ENCODE peak calls at places on chromosomes 12 and 14, in six cellular contexts. R is cardiac muscle cell; H is MG63; Q is CD4-positive, alpha-beta T cell; Y is MM.1S; J is kidney. C is an unnamed sample.

GRCh38 chr12:116133609-116134214 is 143.8 kb downstream of the MED13L start:
- DNase-seq in R (no peak), H (no peak), Q (no peak), Y (no peak), J (no peak), C (no peak)

GRCh38 chr12:9066183-9066623 is 49.5 kb downstream of the A2M start:
- DNase-seq in R (no peak), H (no peak), Q (no peak), Y (no peak), J (peak; percentile 72), C (no peak)

GRCh38 chr12:113211160-113211559 is 10.1 kb upstream of the TPCN1 start:
- DNase-seq in R (no peak), H (no peak), Q (no peak), Y (no peak), J (peak; percentile 2), C (no peak)

GRCh38 chr12:59839514-59839913 is 243.7 kb downstream of the SLC16A7 start:
- DNase-seq in R (no peak), H (no peak), Q (no peak), Y (no peak), J (no peak), C (no peak)

GRCh38 chr12:93541578-93542217 is 30.8 kb upstream of the SOCS2 start:
- DNase-seq in R (no peak), H (no peak), Q (no peak), Y (no peak), J (no peak), C (no peak)

GRCh38 chr14:103510311-103511021 is 12.2 kb downstream of the CKB start:
- DNase-seq in R (no peak), H (no peak), Q (no peak), Y (no peak), J (no peak), C (no peak)

GRCh38 chr12:68976304-68976915 is 43.4 kb upstream of the CPM start:
- DNase-seq in R (no peak), H (no peak), Q (no peak), Y (no peak), J (no peak), C (no peak)

GRCh38 chr12:6323995-6324711 is 13.7 kb downstream of the PLEKHG6 start:
- DNase-seq in R (no peak), H (no peak), Q (no peak), Y (no peak), J (no peak), C (no peak)

GRCh38 chr14:94129758-94130414 is 482 bp upstream of the IFI27L2 start:
- DNase-seq in R (peak; percentile 65), H (peak; percentile 34), Q (no peak), Y (peak; percentile 17), J (no peak), C (peak; percentile 17)

DNA sequence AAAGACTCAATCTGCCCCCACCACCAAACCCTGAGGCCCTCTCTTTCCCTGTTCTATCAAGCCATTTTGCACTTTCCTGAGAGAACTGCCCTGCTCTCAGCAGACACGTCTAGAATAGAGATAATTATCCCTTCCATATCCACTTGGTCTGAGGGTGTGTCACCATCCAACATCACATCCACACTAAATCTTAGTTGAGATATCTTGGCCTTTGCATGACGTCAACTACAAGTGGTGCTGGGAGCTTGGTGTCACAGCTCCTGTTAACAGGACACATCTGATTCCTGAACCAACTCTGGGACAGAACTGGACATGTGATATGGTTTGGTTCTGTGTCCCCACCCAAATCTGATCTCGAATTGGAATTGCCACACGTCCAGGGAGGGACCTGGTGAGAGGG is 1109.2 kb downstream of the TMEM121 start:
- DNase-seq in R (no peak), H (no peak), Q (no peak), Y (no peak), J (no peak), C (no peak)
- H3K9me3 ChIP-seq in R (no peaks in the 10 kb centered on the region), H (no peaks in the 10 kb centered on the region), Q (no peaks in the 10 kb centered on the region), Y (no peaks in the 10 kb centered on the region), J (no peaks in the 10 kb centered on the region), C (no peaks in the 10 kb centered on the region)

GRCh38 chr14:105873870-105874512 is 347.6 kb downstream of the TMEM121 start:
- DNase-seq in R (no peak), H (no peak), Q (no peak), Y (no peak), J (no peak), C (no peak)
- H3K9me3 ChIP-seq in R (no peaks in the 10 kb centered on the region), H (no peaks in the 10 kb centered on the region), Q (no peaks in the 10 kb centered on the region), Y (no peaks in the 10 kb centered on the region), J (no peaks in the 10 kb centered on the region), C (no peaks in the 10 kb centered on the region)

GRCh38 chr14:31269599-31270195 is 62.1 kb upstream of the HECTD1 start:
- DNase-seq in R (no peak), H (no peak), Q (no peak), Y (no peak), J (no peak), C (no peak)
- H3K9me3 ChIP-seq in R (peaks cover 7% of the 10 kb centered on the region), H (no peaks in the 10 kb centered on the region), Q (peaks cover 4% of the 10 kb centered on the region), Y (no peaks in the 10 kb centered on the region), J (peaks cover 9% of the 10 kb centered on the region), C (no peaks in the 10 kb centered on the region)

GRCh38 chr12:34188974-34189373 is 166.7 kb downstream of the ALG10 start:
- DNase-seq in R (no peak), H (no peak), Q (no peak), Y (no peak), J (no peak), C (no peak)
- H3K9me3 ChIP-seq in R (no peaks in the 10 kb centered on the region), H (no peaks in the 10 kb centered on the region), Q (no peaks in the 10 kb centered on the region), Y (no peaks in the 10 kb centered on the region), J (no peaks in the 10 kb centered on the region), C (no peaks in the 10 kb centered on the region)

GRCh38 chr14:27181304-27181703 is 583.5 kb upstream of the NOVA1 start:
- DNase-seq in R (no peak), H (no peak), Q (no peak), Y (no peak), J (no peak), C (no peak)

DNA sequence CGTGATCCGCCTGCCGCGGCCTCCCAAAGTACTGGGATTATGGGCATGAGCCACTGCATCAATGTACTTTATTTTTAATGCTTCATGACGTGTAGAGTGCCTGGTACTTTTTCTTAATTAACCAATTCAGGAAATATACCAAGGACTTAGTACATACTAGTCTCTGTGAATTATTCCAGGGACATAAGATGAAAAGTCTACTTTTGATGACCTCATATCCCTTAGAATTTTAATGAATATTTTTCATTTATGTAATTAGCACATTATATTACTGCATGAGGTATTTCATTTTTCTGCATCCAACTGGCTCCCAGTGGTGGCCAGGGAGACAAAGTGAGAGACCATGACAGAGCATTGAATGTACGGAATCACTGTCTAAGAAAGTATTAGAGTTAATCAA is 577.7 kb upstream of the NOVA1 start:
- DNase-seq in R (no peak), H (no peak), Q (no peak), Y (no peak), J (no peak), C (no peak)
- H3K9me3 ChIP-seq in R (no peaks in the 10 kb centered on the region), H (no peaks in the 10 kb centered on the region), Q (peaks cover 5% of the 10 kb centered on the region), Y (no peaks in the 10 kb centered on the region), J (no peaks in the 10 kb centered on the region), C (peaks cover 3% of the 10 kb centered on the region)

DNA sequence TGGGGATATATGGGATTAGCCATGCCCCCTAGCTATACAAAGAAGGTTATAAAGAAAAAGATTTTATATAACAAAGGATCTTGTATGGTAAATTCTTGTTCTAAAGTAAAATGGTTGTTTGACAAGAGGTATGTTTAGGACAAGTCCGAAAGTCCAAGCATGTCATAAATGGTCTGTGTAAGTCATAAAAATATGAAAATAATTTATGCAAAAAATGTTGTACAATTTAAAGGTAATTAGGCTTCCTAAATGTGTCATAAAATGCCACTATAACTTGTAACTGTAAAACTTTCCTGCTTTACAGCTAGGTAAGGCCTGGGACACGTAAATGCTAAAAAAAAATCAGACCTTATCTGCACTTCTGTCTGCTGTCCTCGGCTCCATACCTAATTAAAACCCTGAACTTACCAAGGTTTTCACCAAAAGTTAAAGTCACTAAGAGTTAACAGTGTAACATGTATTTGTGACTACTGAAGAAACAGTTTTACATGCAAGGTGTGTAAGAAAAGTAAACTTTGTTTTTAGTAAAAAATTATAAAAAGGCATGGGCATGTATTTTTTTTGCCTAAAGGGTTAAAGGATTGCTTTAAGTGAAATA is 110.0 kb upstream of the RESF1 start:
- DNase-seq in R (peak; percentile 35), H (no peak), Q (no peak), Y (no peak), J (no peak), C (no peak)
- H3K9me3 ChIP-seq in R (peaks cover 6% of the 10 kb centered on the region), H (peaks cover 40% of the 10 kb centered on the region), Q (peaks cover 36% of the 10 kb centered on the region), Y (peaks cover 4% of the 10 kb centered on the region), J (peaks cover 7% of the 10 kb centered on the region), C (no peaks in the 10 kb centered on the region)

GRCh38 chr12:99389751-99390150 is 257.8 kb upstream of the GARIN6 start:
- DNase-seq in R (no peak), H (no peak), Q (no peak), Y (no peak), J (no peak), C (no peak)

GRCh38 chr12:99387661-99388060 is 259.9 kb upstream of the GARIN6 start:
- DNase-seq in R (no peak), H (no peak), Q (no peak), Y (no peak), J (no peak), C (no peak)

GRCh38 chr12:99393763-99394162 is 253.8 kb upstream of the GARIN6 start:
- DNase-seq in R (no peak), H (no peak), Q (no peak), Y (peak; percentile 33), J (no peak), C (no peak)

GRCh38 chr12:99390707-99391106 is 256.8 kb upstream of the GARIN6 start:
- DNase-seq in R (peak; percentile 15), H (peak; percentile 34), Q (no peak), Y (no peak), J (peak; percentile 55), C (no peak)

GRCh38 chr12:99392091-99392850 is 255.3 kb upstream of the GARIN6 start:
- DNase-seq in R (peak; percentile 36), H (no peak), Q (no peak), Y (no peak), J (no peak), C (no peak)
- H3K9me3 ChIP-seq in R (no peaks in the 10 kb centered on the region), H (no peaks in the 10 kb centered on the region), Q (no peaks in the 10 kb centered on the region), Y (no peaks in the 10 kb centered on the region), J (no peaks in the 10 kb centered on the region), C (no peaks in the 10 kb centered on the region)

DNA sequence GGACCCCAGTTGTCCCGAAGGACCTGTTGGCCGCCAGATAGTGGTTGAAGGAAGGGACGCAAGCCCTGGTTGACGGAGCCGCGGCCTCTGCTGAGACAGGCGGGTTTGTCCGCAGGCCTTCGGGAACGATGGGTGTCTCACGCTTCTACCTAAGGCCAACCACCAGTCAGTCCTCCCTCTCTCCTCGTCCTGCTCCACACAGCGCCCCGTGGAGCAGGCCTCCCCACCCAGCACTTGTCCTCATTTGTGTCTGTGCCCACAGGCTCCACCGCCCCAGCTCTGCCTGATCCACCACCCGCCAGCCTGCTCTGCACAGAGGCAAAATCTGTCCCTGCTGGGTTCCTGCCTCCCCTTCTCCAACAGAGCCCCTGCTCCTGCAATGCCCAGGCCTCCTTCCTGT is 41.0 kb downstream of the RIMBP2 start:
- DNase-seq in R (no peak), H (no peak), Q (no peak), Y (no peak), J (no peak), C (no peak)
- H3K9me3 ChIP-seq in R (no peaks in the 10 kb centered on the region), H (no peaks in the 10 kb centered on the region), Q (no peaks in the 10 kb centered on the region), Y (no peaks in the 10 kb centered on the region), J (peaks cover 7% of the 10 kb centered on the region), C (no peaks in the 10 kb centered on the region)

GRCh38 chr14:105867961-105868599 is 341.7 kb downstream of the TMEM121 start:
- DNase-seq in R (no peak), H (no peak), Q (no peak), Y (no peak), J (no peak), C (no peak)
- H3K9me3 ChIP-seq in R (no peaks in the 10 kb centered on the region), H (no peaks in the 10 kb centered on the region), Q (no peaks in the 10 kb centered on the region), Y (no peaks in the 10 kb centered on the region), J (no peaks in the 10 kb centered on the region), C (no peaks in the 10 kb centered on the region)